ENCODE peak calls at places on chromosomes 11 and 22, in ten cellular contexts. V is ovary, T is fibroblast of pulmonary artery, U is cardiac fibroblast, Y is natural killer cell, B is keratinocyte, X is AG10803, D is fibroblast of the aortic adventitia, H is OCI-LY7, W is kidney. K is an unnamed sample.

GRCh38 chr11:46333129-46333947 is 13.9 kb upstream of the DGKZ start:
- DNase-seq in W (no peak), X (no peak), V (no peak), U (no peak), H (no peak), T (no peak), Y (no peak), B (no peak), D (no peak), K (no peak)

GRCh38 chr11:43694477-43694876 is 13.9 kb downstream of the HSD17B12 start:
- DNase-seq in H (peak), X (no peak), W (no peak), T (no peak), D (no peak), B (no peak), Y (no peak), V (no peak), U (no peak), K (no peak)

GRCh38 chr11:47716692-47717091 is 1.5 kb upstream of the AGBL2 start:
- DNase-seq in H (peak), D (no peak), Y (no peak), B (no peak), W (no peak), V (no peak), T (no peak), X (no peak), U (no peak), K (no peak)

GRCh38 chr11:2142762-2143202 is 3.6 kb upstream of the IGF2 start:
- DNase-seq in D (peak), Y (no peak), T (peak), V (no peak), H (no peak), B (peak), X (peak), W (no peak), U (peak), K (no peak)

GRCh38 chr11:134120921-134121526 is 52.2 kb downstream of the JAM3 start:
- DNase-seq in W (peak), D (peak), U (peak), B (no peak), H (no peak), V (peak), Y (no peak), T (peak), X (peak), K (peak)

GRCh38 chr11:37988031-37988430 is 1390.0 kb upstream of the RAG2 start:
- DNase-seq in T (peak), V (peak), H (no peak), B (no peak), D (peak), W (no peak), Y (no peak), X (no peak), U (peak), K (peak)

GRCh38 chr11:119861160-119861559 is 132.2 kb upstream of the NECTIN1 start:
- DNase-seq in Y (no peak), T (no peak), V (no peak), X (no peak), D (no peak), H (no peak), B (no peak), W (no peak), U (no peak), K (no peak)

GRCh38 chr22:19182472-19183157 is 4.1 kb upstream of the SLC25A1 start:
- DNase-seq in H (no peak), B (no peak), T (no peak), X (no peak), V (no peak), D (no peak), U (no peak), Y (no peak), W (no peak), K (no peak)

GRCh38 chr22:39297490-39298193 is 21.8 kb downstream of the RPL3 start:
- DNase-seq in U (no peak), W (no peak), D (no peak), B (no peak), Y (no peak), T (no peak), H (peak), X (no peak), V (no peak), K (no peak)

GRCh38 chr22:24968066-24968561 is 15.6 kb downstream of the KIAA1671 start:
- DNase-seq in B (peak), D (peak), H (no peak), W (no peak), T (no peak), V (no peak), U (peak), X (peak), Y (no peak), K (no peak)

GRCh38 chr22:31260474-31260856 is 31.8 kb downstream of the PIK3IP1 start:
- DNase-seq in D (no peak), T (no peak), W (no peak), V (no peak), X (no peak), Y (no peak), U (no peak), B (no peak), H (no peak), K (no peak)
- TF ChIP-seq CTCF in D (no peak), T (no peak), W (no peak), V (no peak), X (no peak), Y (no peak), U (no peak), B (no peak), H (no peak), K (no peak)

GRCh38 chr11:29231991-29232390 is 784.8 kb downstream of the KCNA4 start:
- DNase-seq in D (peak), Y (no peak), W (no peak), H (no peak), X (peak), V (no peak), T (peak), B (no peak), U (no peak), K (peak)
- TF ChIP-seq CTCF in D (no peak), Y (no peak), W (no peak), H (no peak), X (no peak), V (no peak), T (no peak), B (no peak), U (no peak), K (no peak)

DNA sequence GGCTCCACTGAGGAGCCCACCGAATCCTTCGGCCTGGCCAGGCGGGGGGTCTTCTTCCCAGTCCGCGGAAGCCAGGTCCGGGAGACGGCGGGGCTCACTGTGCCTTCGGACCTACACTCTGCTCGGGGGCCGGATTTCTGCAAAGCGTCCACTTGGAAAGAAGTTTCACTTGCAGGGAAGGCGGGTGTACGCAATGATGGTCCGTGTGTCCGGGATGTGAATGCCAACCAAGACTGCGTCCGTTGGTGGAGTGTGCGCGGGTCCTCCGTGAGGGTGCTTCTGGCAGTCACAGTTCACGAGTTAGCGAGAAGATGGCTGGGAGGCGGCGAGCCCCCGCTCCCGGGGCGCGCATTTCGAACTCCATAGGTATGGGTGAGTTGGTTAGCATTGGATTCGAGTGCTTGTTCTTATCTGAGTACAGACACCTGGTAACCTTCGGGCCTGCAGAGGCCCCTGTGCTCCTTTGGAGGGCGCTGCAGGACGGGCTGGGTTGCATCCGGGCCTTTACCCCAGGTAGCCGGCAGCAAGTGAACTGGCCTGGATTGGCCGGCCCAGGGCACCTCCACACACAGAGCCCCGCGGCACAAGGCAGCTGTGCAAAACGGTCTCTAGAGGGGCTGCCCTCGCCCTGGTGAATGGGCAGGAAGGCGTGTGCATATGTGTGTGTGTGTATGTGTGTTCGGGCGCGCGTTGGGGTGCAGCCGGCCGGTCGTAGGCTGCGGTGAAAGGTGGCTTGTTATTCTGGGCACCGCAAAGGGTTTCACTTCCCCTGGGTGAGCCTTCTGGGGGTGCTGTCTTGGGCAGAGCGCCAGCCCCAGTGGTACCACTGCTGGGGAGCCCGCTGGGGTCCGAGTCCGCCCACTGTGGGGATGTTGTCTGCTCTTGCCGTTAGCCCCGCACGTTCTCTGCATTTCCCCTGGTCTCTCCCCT is 13.3 kb upstream of the CYP2R1 start:
- DNase-seq in T (peak), W (peak), H (peak), D (peak), B (no peak), V (peak), X (peak), Y (peak), U (peak), K (no peak)
- TF ChIP-seq CTCF in T (peak), W (peak), H (peak), D (peak), B (no peak), V (no peak), X (peak), Y (peak), U (peak), K (peak)

DNA sequence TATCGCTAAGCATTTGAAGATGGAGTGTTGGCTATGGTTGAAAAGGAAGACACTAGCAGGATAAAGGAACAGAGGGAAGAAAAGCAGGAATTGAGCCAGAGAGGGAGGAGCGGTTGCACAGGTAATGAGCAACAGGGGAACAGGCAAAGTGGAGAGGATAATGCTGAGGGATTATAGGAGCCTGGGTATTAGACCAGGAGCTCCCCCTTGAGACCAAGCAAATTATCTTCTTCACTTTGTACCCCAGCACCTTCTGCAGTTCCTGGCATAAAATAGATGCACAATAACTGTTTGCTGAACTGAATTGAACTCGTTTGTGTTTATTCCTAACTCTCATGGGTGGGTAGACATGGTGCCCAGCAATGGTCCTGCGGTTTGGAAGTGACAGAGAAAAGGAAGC is 54.6 kb upstream of the OR5P2 start:
- DNase-seq in Y (no peak), W (no peak), X (no peak), U (no peak), D (no peak), B (no peak), H (no peak), T (no peak), V (no peak), K (no peak)
- TF ChIP-seq CTCF in Y (no peak), W (no peak), X (no peak), U (no peak), D (no peak), B (no peak), H (peak), T (no peak), V (no peak), K (no peak)

GRCh38 chr11:68358416-68358815 is 46.0 kb downstream of the LRP5 start:
- DNase-seq in W (peak), D (no peak), V (no peak), U (no peak), T (no peak), H (no peak), B (no peak), X (peak), Y (no peak), K (no peak)
- TF ChIP-seq CTCF in W (no peak), D (no peak), V (no peak), U (no peak), T (no peak), H (no peak), B (no peak), X (no peak), Y (no peak), K (no peak)

GRCh38 chr11:64164392-64165312 is 1.3 kb downstream of the MACROD1 start:
- DNase-seq in X (no peak), U (no peak), V (no peak), W (no peak), D (no peak), Y (no peak), T (no peak), H (no peak), B (no peak), K (no peak)
- TF ChIP-seq CTCF in X (no peak), U (no peak), V (no peak), W (no peak), D (no peak), Y (no peak), T (no peak), H (no peak), B (no peak), K (no peak)

K was measured in AG09319.